ENCODE peak calls at places on chromosomes 4 and X, in nine cellular contexts. R is DMS153; L is H7; E is T-helper 2 cell; Q is heart right ventricle; P is activated naive CD4-positive, alpha-beta T cell treated with Interleukin-2 at 50 U/mL for 16 hours; J is NCI-H1105 treated with DMSO at 0.1 percent for 48 hours; V is CMK; U is endodermal cell. H is an unnamed sample.

GRCh38 chrX:13398073-13398823 is 78.4 kb upstream of the ATXN3L start:
- DNase-seq in P (peak), L (no peak), R (no peak), U (peak), E (no peak), Q (peak), V (no peak), J (no peak), H (no peak)

GRCh38 chrX:12949927-12950656 is 24.8 kb upstream of the TMSB4X start:
- DNase-seq in U (no peak), J (no peak), P (peak), E (peak), Q (peak), R (peak), V (no peak), L (no peak), H (peak)

GRCh38 chrX:83495882-83496281 is 12.2 kb upstream of the POU3F4 start:
- DNase-seq in U (no peak), R (no peak), Q (no peak), J (no peak), L (no peak), E (no peak), P (no peak), V (no peak), H (no peak)

GRCh38 chr4:183846951-183847350 is 58.2 kb upstream of the STOX2 start:
- DNase-seq in V (no peak), Q (no peak), E (no peak), R (no peak), U (no peak), J (no peak), P (no peak), L (no peak), H (no peak)

GRCh38 chrX:12814434-12814833 is 23.2 kb downstream of the PRPS2 start:
- DNase-seq in R (no peak), E (no peak), U (peak), L (peak), P (peak), J (peak), V (no peak), Q (no peak), H (peak)

GRCh38 chrX:119753001-119753400 is 5.4 kb upstream of the SOWAHD start:
- DNase-seq in E (no peak), J (no peak), P (no peak), L (no peak), R (no peak), V (no peak), U (no peak), Q (no peak), H (no peak)

GRCh38 chr4:95929448-95930064 is 89.7 kb downstream of the PDHA2 start:
- DNase-seq in P (no peak), R (no peak), J (no peak), E (no peak), L (no peak), U (no peak), V (peak), Q (no peak), H (no peak)

GRCh38 chr4:140790765-140791164 is 34.6 kb upstream of the TBC1D9 start:
- DNase-seq in U (no peak), V (no peak), R (no peak), Q (peak), E (no peak), L (no peak), P (no peak), J (no peak), H (no peak)

GRCh38 chrX:23745786-23746185 is 2.7 kb upstream of the ACOT9 start:
- DNase-seq in R (no peak), P (no peak), L (no peak), U (no peak), V (no peak), J (no peak), Q (no peak), E (no peak), H (no peak)

GRCh38 chr4:72468904-72469502 is 100.0 kb downstream of the ADAMTS3 start:
- DNase-seq in U (no peak), V (no peak), Q (no peak), J (peak), P (no peak), L (no peak), R (no peak), E (no peak), H (no peak)

GRCh38 chr4:109559625-109559982 is 442 bp upstream of the MCUB start:
- DNase-seq in P (peak), U (peak), V (no peak), R (no peak), E (peak), J (no peak), L (peak), Q (peak), H (peak)

GRCh38 chr4:168648929-168649328 is 152.1 kb downstream of the PALLD start:
- DNase-seq in Q (no peak), J (no peak), U (no peak), L (no peak), E (no peak), R (no peak), P (no peak), V (no peak), H (no peak)

GRCh38 chr4:2936773-2937145 is 26.4 kb downstream of the NOP14 start:
- DNase-seq in V (no peak), U (no peak), R (no peak), J (no peak), Q (no peak), P (peak), E (no peak), L (no peak), H (no peak)

GRCh38 chrX:21940356-21940829 is at the start of gene SMS:
- DNase-seq in Q (peak), V (no peak), L (peak), U (peak), J (peak), E (peak), P (peak), R (peak), H (peak)

GRCh38 chr4:120874792-120875774 is 47.4 kb downstream of the PRDM5 start:
- DNase-seq in Q (no peak), U (peak), P (no peak), E (no peak), L (peak), V (no peak), J (no peak), R (no peak), H (no peak)

GRCh38 chrX:96424007-96424406 is 260.6 kb upstream of the DIAPH2 start:
- DNase-seq in E (no peak), R (no peak), J (no peak), V (no peak), L (no peak), P (no peak), U (no peak), Q (no peak), H (no peak)

GRCh38 chrX:42386681-42387080 is 391.3 kb downstream of the PPP1R2C start:
- DNase-seq in U (no peak), R (no peak), J (no peak), E (no peak), P (no peak), Q (no peak), L (no peak), V (no peak), H (no peak)